ENCODE peak calls at places on chromosome 10, in seven cellular contexts. K is activated CD4-positive, alpha-beta T cell treated with anti-CD3 and anti-CD28 coated beads, Interleukin-2, amount 10 ng/mL, durations not matched to agents 7 days and 5 days; G is foreskin fibroblast; N is iris pigment epithelial cell; P is T-helper 2 cell; E is EH; O is transverse colon. X is an unnamed sample.

GRCh38 chr10:3469639-3470020 is 297.0 kb upstream of the PITRM1 start:
- DNase-seq in N (no peak), O (no peak), P (no peak), K (no peak), G (no peak), E (no peak), X (no peak)

GRCh38 chr10:110815354-110816004 is 56.2 kb upstream of the PDCD4 start:
- DNase-seq in P (no peak), O (no peak), K (no peak), E (no peak), G (no peak), N (no peak), X (no peak)

GRCh38 chr10:13517675-13518074 is 11.1 kb downstream of the BEND7 start:
- DNase-seq in N (no peak), E (no peak), K (no peak), G (no peak), P (no peak), O (no peak), X (no peak)

GRCh38 chr10:50552771-50553535 is 70.8 kb downstream of the SGMS1 start:
- DNase-seq in N (peak), E (peak), O (peak), G (peak), K (peak), P (peak), X (no peak)

GRCh38 chr10:88243847-88244730 is 339.0 kb downstream of the RNLS start:
- DNase-seq in P (no peak), K (no peak), N (peak), E (peak), G (peak), O (peak), X (no peak)

GRCh38 chr10:75956624-75957023 is 525.2 kb downstream of the LRMDA start:
- DNase-seq in P (no peak), E (peak), G (no peak), N (peak), K (no peak), O (no peak), X (no peak)

GRCh38 chr10:122310311-122311050 is 39.4 kb downstream of the BTBD16 start:
- DNase-seq in K (no peak), P (no peak), O (peak), E (no peak), G (no peak), N (peak), X (no peak)

GRCh38 chr10:29243750-29244149 is 45.1 kb upstream of the LYZL1 start:
- DNase-seq in O (no peak), N (no peak), G (peak), P (no peak), E (peak), K (no peak), X (no peak)

GRCh38 chr10:61662794-61663259 is at the start of gene CABCOCO1:
- DNase-seq in P (no peak), K (no peak), N (peak), O (peak), E (peak), G (peak), X (no peak)

GRCh38 chr10:78634835-78635234 is 433.9 kb upstream of the ZMIZ1 start:
- DNase-seq in G (no peak), E (peak), K (no peak), N (peak), P (no peak), O (no peak), X (no peak)

GRCh38 chr10:7988985-7989384 is 65.5 kb upstream of the GATA3 start:
- DNase-seq in N (no peak), P (no peak), O (no peak), E (no peak), G (no peak), K (no peak), X (no peak)

GRCh38 chr10:17793041-17793440 is 16.1 kb upstream of the MRC1 start:
- DNase-seq in G (no peak), P (no peak), K (no peak), O (no peak), E (peak), N (no peak), X (no peak)

GRCh38 chr10:16986406-16987128 is 143.0 kb downstream of the CUBN start:
- DNase-seq in P (no peak), G (peak), N (peak), K (no peak), O (no peak), E (peak), X (no peak)

GRCh38 chr10:9853405-9854010 is 1164.2 kb upstream of the CELF2 start:
- DNase-seq in O (no peak), N (no peak), P (no peak), K (no peak), G (no peak), E (peak), X (no peak)

GRCh38 chr10:58998924-58999713 is 177.3 kb upstream of the PHYHIPL start:
- DNase-seq in P (no peak), O (no peak), K (no peak), E (no peak), G (peak), N (no peak), X (no peak)

GRCh38 chr10:27695088-27695487 is 50.5 kb downstream of the MKX start:
- DNase-seq in P (no peak), G (no peak), E (peak), K (no peak), N (no peak), O (no peak), X (no peak)

GRCh38 chr10:17519457-17519856 is 65.1 kb upstream of the ST8SIA6 start:
- DNase-seq in E (no peak), K (no peak), O (no peak), G (no peak), N (no peak), P (no peak), X (no peak)

GRCh38 chr10:125102216-125102615 is 58.1 kb downstream of the CTBP2 start:
- DNase-seq in G (peak), K (no peak), O (peak), N (peak), E (peak), P (no peak), X (no peak)

GRCh38 chr10:5323446-5323845 is 41.3 kb upstream of the UCN3 start:
- DNase-seq in G (no peak), O (no peak), K (no peak), E (no peak), P (no peak), N (no peak), X (no peak)

GRCh38 chr10:112631501-112632410 is 184.7 kb downstream of the VTI1A start:
- DNase-seq in P (no peak), K (no peak), O (no peak), E (no peak), N (peak), G (peak), X (no peak)

X was measured in NCI-H1105 treated with DMSO at 0.1 percent for 48 hours.